ENCODE peak calls at places on chromosomes 3 and 15, in four cellular contexts. Y is H1; Z is progenitor cell of endocrine pancreas; A is activated CD8-positive, alpha-beta T cell treated with anti-CD3 and anti-CD28 coated beads for 36 hours. C is an unnamed sample.

GRCh38 chr3:5188419-5189405 is 1.2 kb downstream of the EDEM1 start:
- DNase-seq in A (peak; percentile 76), Y (peak; percentile 47), Z (no peak), C (no peak)

GRCh38 chr3:172357850-172358754 is 90.2 kb downstream of the GHSR start:
- DNase-seq in Y (no peak), Z (no peak), A (no peak), C (no peak)

GRCh38 chr15:96334017-96334704 is 3.7 kb downstream of the NR2F2 start:
- DNase-seq in Z (no peak), Y (peak; percentile 63), A (no peak), C (no peak)

GRCh38 chr15:81434882-81435281 is 60.9 kb upstream of the TMC3 start:
- DNase-seq in Z (no peak), Y (no peak), A (no peak), C (no peak)

GRCh38 chr15:50358805-50359204 is 3.8 kb upstream of the GABPB1 start:
- DNase-seq in Y (no peak), Z (no peak), A (peak; percentile 62), C (no peak)

GRCh38 chr3:189631373-189631408 is at the start of gene TP63:
- DNase-seq in Y (no peak), Z (no peak), A (no peak), C (no peak)

GRCh38 chr3:12440927-12441326 is 43.4 kb upstream of the TSEN2 start:
- DNase-seq in Y (no peak), Z (no peak), A (no peak), C (no peak)

GRCh38 chr3:188233320-188233719 is 79.4 kb downstream of the LPP start:
- DNase-seq in Z (no peak), Y (no peak), A (no peak), C (no peak)

GRCh38 chr3:162141232-162141631 is 644.6 kb downstream of the OTOL1 start:
- DNase-seq in Z (no peak), Y (no peak), A (no peak), C (no peak)

GRCh38 chr3:481680-482079 is 285.1 kb downstream of the CHL1 start:
- DNase-seq in Y (no peak), Z (no peak), A (no peak), C (no peak)

GRCh38 chr3:50134367-50134766 is 20.8 kb upstream of the SEMA3F start:
- DNase-seq in Y (no peak), Z (no peak), A (no peak), C (no peak)

GRCh38 chr3:112459750-112460149 is 39.5 kb downstream of the BTLA start:
- DNase-seq in Y (no peak), A (peak; percentile 29), Z (no peak), C (no peak)

GRCh38 chr3:132726341-132726823 is 4.2 kb upstream of the NPHP3 start:
- DNase-seq in Y (no peak), Z (no peak), A (no peak), C (peak; percentile 31)

GRCh38 chr15:88635343-88635742 is 3.5 kb upstream of the ISG20 start:
- DNase-seq in Y (no peak), A (peak; percentile 62), Z (no peak), C (no peak)

GRCh38 chr3:134326760-134327593 is 47.3 kb downstream of the AMOTL2 start:
- DNase-seq in Y (no peak), A (no peak), Z (no peak), C (no peak)

GRCh38 chr3:188749010-188749617 is 422.7 kb upstream of the TPRG1 start:
- DNase-seq in Z (no peak), Y (peak; percentile 68), A (peak; percentile 60), C (no peak)

GRCh38 chr15:49225572-49226281 is 55.7 kb downstream of the GALK2 start:
- DNase-seq in A (no peak), Z (no peak), Y (peak; percentile 78), C (no peak)

GRCh38 chr3:146546366-146546965 is 2.1 kb upstream of the PLSCR1 start:
- DNase-seq in A (no peak), Y (no peak), Z (no peak), C (no peak)

GRCh38 chr15:42695527-42696071 is 41.3 kb downstream of the CDAN1 start:
- DNase-seq in Y (no peak), Z (no peak), A (no peak), C (no peak)

GRCh38 chr3:145981057-145981456 is 179.9 kb downstream of the PLOD2 start:
- DNase-seq in Z (no peak), A (no peak), Y (no peak), C (no peak)

GRCh38 chr3:50632450-50632849 is 15.5 kb downstream of the MAPKAPK3 start:
- DNase-seq in Y (no peak), A (peak; percentile 53), Z (no peak), C (no peak)

GRCh38 chr3:7512048-7512447 is 651.1 kb downstream of the GRM7 start:
- DNase-seq in A (no peak), Z (no peak), Y (no peak), C (no peak)

GRCh38 chr3:107956991-107957467 is 133.8 kb downstream of the CD47 start:
- DNase-seq in Z (no peak), A (no peak), Y (no peak), C (no peak)

GRCh38 chr3:132267594-132267993 is 49.6 kb upstream of the ACP3 start:
- DNase-seq in A (no peak), Z (no peak), Y (no peak), C (no peak)

GRCh38 chr3:190131329-190131728 is 10.6 kb upstream of the P3H2 start:
- DNase-seq in Y (no peak), Z (no peak), A (peak; percentile 2), C (no peak)

GRCh38 chr3:128780438-128780837 is 54.5 kb downstream of the RAB7A start:
- DNase-seq in Z (no peak), A (no peak), Y (no peak), C (no peak)

GRCh38 chr3:16468114-16469098 is 45.1 kb downstream of the RFTN1 start:
- DNase-seq in A (peak; percentile 45), Y (no peak), Z (no peak), C (no peak)

GRCh38 chr15:64050281-64051092 is 4.2 kb upstream of the DAPK2 start:
- DNase-seq in Z (no peak), A (no peak), Y (no peak), C (no peak)

GRCh38 chr3:4722103-4722502 is 229.0 kb downstream of the ITPR1 start:
- DNase-seq in A (peak; percentile 36), Y (no peak), Z (no peak), C (peak; percentile 53)

GRCh38 chr3:5226783-5227182 is 39.3 kb downstream of the EDEM1 start:
- DNase-seq in Z (no peak), Y (no peak), A (no peak), C (no peak)

GRCh38 chr3:61608711-61609110 is 47.3 kb downstream of the PTPRG start:
- DNase-seq in A (no peak), Y (no peak), Z (no peak), C (peak; percentile 62)

GRCh38 chr3:61615643-61616042 is 54.3 kb downstream of the PTPRG start:
- DNase-seq in Y (no peak), Z (no peak), A (no peak), C (no peak)

GRCh38 chr3:61610316-61610715 is 48.9 kb downstream of the PTPRG start:
- DNase-seq in A (no peak), Z (no peak), Y (no peak), C (no peak)

GRCh38 chr3:61613666-61614065 is 52.3 kb downstream of the PTPRG start:
- DNase-seq in Y (no peak), A (no peak), Z (no peak), C (no peak)

GRCh38 chr3:61612211-61612995 is 51.0 kb downstream of the PTPRG start:
- DNase-seq in A (no peak), Z (no peak), Y (no peak), C (no peak)
- TF ChIP-seq CTCF in A (no peak), Z (no peak), Y (no peak), C (no peak)

GRCh38 chr3:122389197-122389596 is 5.2 kb downstream of the FAM162A start:
- DNase-seq in Z (no peak), Y (no peak), A (no peak), C (no peak)
- TF ChIP-seq CTCF in Z (no peak), Y (no peak), A (no peak), C (no peak)

GRCh38 chr3:151437906-151438305 is 23.0 kb downstream of the IGSF10 start:
- DNase-seq in A (no peak), Y (no peak), Z (no peak), C (no peak)

GRCh38 chr3:151434151-151434890 is 26.5 kb downstream of the IGSF10 start:
- DNase-seq in A (no peak), Z (no peak), Y (no peak), C (no peak)

GRCh38 chr3:151440940-151441339 is 19.9 kb downstream of the IGSF10 start:
- DNase-seq in Z (no peak), Y (no peak), A (no peak), C (no peak)

GRCh38 chr3:151439652-151440125 is 21.2 kb downstream of the IGSF10 start:
- DNase-seq in A (peak; percentile 17), Z (no peak), Y (no peak), C (no peak)

DNA sequence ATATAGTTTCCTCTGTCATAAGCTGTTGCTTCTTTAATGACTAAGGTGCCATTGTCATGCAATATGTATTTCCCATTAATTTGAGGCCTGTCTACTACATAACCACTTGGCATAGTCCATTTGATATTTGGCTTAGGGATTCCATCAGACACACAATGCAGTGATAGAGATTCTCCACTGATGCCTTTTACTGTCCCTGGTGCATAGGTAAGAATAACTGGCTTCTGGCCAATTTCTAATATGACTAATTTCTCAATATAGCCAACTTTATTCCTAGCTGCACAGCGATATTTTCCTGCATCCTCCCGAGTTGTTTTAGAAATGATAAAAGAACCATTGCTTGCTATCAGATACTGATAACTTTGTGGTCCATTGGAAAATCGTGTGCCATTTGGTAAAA is 23.8 kb downstream of the IGSF10 start:
- DNase-seq in Y (no peak), Z (no peak), A (no peak), C (no peak)
- TF ChIP-seq CTCF in Y (no peak), Z (no peak), A (no peak), C (no peak)

GRCh38 chr15:75952512-75952911 is 48.8 kb downstream of the FBXO22 start:
- DNase-seq in A (no peak), Z (no peak), Y (no peak), C (no peak)

GRCh38 chr15:75961332-75961731 is 50.9 kb downstream of the NRG4 start:
- DNase-seq in A (no peak), Y (no peak), Z (no peak), C (no peak)

GRCh38 chr15:75955720-75956119 is 52.0 kb downstream of the FBXO22 start:
- DNase-seq in Y (no peak), Z (no peak), A (no peak), C (no peak)
- TF ChIP-seq CTCF in Y (no peak), Z (peak; percentile 27), A (no peak), C (no peak)

DNA sequence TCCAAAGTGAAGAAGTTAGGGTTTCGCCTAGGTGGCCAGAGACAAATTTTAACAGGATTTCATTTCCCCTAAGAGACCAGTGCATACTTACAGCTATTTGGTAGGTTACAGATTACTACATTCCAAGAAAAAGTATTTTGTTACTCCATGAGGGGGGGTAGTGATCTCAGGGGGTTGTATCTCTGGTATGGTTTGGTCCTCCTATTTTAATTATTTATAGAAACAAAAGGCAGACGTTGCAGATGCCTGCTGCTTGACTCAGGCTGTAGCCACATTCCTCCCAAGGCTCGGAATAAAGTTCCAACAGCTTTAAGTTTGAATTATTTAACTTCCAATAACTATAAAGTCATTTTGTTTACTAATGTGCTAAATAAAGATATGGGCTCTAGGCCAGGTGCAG is 1.3 kb upstream of the TRIM59 start:
- DNase-seq in Y (no peak), A (no peak), Z (no peak), C (no peak)
- TF ChIP-seq CTCF in Y (no peak), A (no peak), Z (no peak), C (no peak)

C was measured in D721Med.